ENCODE peak calls at places on chromosomes 1 and 21, in six cellular contexts. J is left ventricle myocardium inferior, E is endothelial cell, O is AG09309, N is BJ, R is tibial nerve. L is an unnamed sample.

GRCh38 chr1:169590932-169591331 is 4.7 kb upstream of the F5 start:
- DNase-seq in J (no peak), N (no peak), E (no peak), R (no peak), O (no peak), L (no peak)

GRCh38 chr1:231702804-231703203 is 76.2 kb downstream of the DISC1 start:
- DNase-seq in R (no peak), N (no peak), E (no peak), O (peak), J (no peak), L (no peak)

GRCh38 chr1:44696789-44697188 is 22.3 kb downstream of the ARMH1 start:
- DNase-seq in E (no peak), O (no peak), N (no peak), J (peak), R (no peak), L (no peak)

GRCh38 chr1:247400685-247401084 is 15.3 kb upstream of the NLRP3 start:
- DNase-seq in E (no peak), N (no peak), R (no peak), J (no peak), O (no peak), L (no peak)

GRCh38 chr1:12161324-12161661 is 5.5 kb upstream of the TNFRSF1B start:
- DNase-seq in J (no peak), E (no peak), O (no peak), N (no peak), R (no peak), L (no peak)

GRCh38 chr1:30384286-30385245 is 338.8 kb downstream of the MATN1 start:
- DNase-seq in J (no peak), N (no peak), O (no peak), E (no peak), R (no peak), L (no peak)

GRCh38 chr21:42109873-42110525 is 38.9 kb downstream of the UMODL1 start:
- DNase-seq in O (no peak), R (no peak), N (no peak), E (no peak), J (no peak), L (no peak)

GRCh38 chr1:231107600-231108326 is 54.1 kb upstream of the TRIM67 start:
- DNase-seq in O (no peak), R (no peak), N (no peak), E (no peak), J (no peak), L (no peak)

GRCh38 chr1:202618387-202619022 is 91.7 kb downstream of the SYT2 start:
- DNase-seq in N (peak), J (no peak), R (no peak), E (no peak), O (no peak), L (peak)

GRCh38 chr1:63593303-63593886 is at the start of gene PGM1:
- DNase-seq in O (no peak), N (peak), R (peak), E (peak), J (peak), L (peak)

GRCh38 chr21:10272216-10272615 is 249.2 kb upstream of the TPTE start:
- DNase-seq in R (no peak), N (no peak), E (peak), J (no peak), O (no peak), L (no peak)

GRCh38 chr1:231460614-231461013 is 38.5 kb upstream of the EGLN1 start:
- DNase-seq in E (no peak), O (no peak), J (no peak), R (no peak), N (no peak), L (peak)

GRCh38 chr1:8477199-8477982 is 159.5 kb downstream of the SLC45A1 start:
- DNase-seq in O (peak), R (no peak), J (no peak), E (no peak), N (peak), L (no peak)

GRCh38 chr1:175479521-175480342 is 263.7 kb downstream of the TNR start:
- DNase-seq in E (no peak), O (no peak), N (no peak), R (no peak), J (no peak), L (no peak)

GRCh38 chr1:232211149-232211548 is 418.8 kb downstream of the SIPA1L2 start:
- DNase-seq in O (no peak), R (no peak), E (peak), J (no peak), N (no peak), L (no peak)

GRCh38 chr1:159800177-159800935 is 1.8 kb upstream of the FCRL6 start:
- DNase-seq in E (no peak), R (no peak), J (no peak), O (no peak), N (no peak), L (no peak)

GRCh38 chr1:230574502-230574901 is 67.8 kb upstream of the COG2 start:
- DNase-seq in R (no peak), E (no peak), J (no peak), N (no peak), O (no peak), L (no peak)

GRCh38 chr1:54360165-54361005 is 45.8 kb downstream of the SSBP3 start:
- DNase-seq in N (no peak), E (no peak), O (no peak), R (no peak), J (no peak), L (peak)

GRCh38 chr1:54358503-54359168 is 47.6 kb downstream of the SSBP3 start:
- DNase-seq in E (no peak), J (peak), N (no peak), O (no peak), R (no peak), L (no peak)

GRCh38 chr1:54361342-54361741 is 44.9 kb downstream of the SSBP3 start:
- DNase-seq in R (peak), E (no peak), N (no peak), J (no peak), O (no peak), L (no peak)

GRCh38 chr1:54357967-54358366 is 48.2 kb downstream of the SSBP3 start:
- DNase-seq in N (no peak), E (no peak), J (no peak), R (no peak), O (no peak), L (no peak)

DNA sequence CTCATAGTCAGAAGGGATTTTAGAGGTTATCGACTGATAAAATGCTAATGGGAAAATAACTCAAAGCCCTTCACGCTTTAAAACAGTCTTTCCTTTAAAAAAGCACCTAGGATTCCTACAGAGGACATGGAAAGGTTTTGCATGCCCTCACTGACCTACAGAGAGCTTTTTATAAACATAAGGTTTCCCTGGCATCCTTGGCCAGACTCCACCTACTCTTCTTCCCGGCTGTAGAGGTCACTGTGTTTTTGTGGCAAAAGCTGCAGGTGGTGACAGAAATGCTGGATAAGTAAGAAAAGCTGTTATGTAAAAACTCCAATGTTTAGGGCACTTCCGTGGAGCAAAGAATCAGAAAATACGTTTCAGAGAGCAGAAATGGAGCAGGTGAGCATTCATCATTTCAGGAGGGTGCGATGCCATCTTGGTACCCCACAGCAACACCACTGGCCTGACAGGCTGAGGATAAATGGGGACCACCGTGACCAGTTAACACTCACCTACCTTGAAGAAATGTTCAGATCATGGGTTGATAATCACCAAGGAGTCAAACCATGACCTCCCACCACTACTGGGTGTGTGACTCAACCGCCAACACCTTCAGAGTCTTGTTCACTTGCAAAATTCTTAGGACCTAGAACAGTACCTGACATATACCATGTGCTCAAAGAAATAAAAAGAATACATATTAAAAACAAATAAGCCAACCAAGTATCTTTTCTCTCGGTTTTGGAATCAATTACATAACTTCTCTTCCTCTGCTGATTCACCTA is 46.6 kb downstream of the SSBP3 start:
- DNase-seq in O (no peak), N (no peak), R (no peak), J (no peak), E (no peak), L (no peak)
- TF ChIP-seq CTCF in O (no peak), N (peak), R (no peak), J (no peak), E (no peak), L (no peak)

GRCh38 chr1:228060458-228061190 is 21.9 kb upstream of the ARF1 start:
- DNase-seq in J (no peak), O (no peak), N (no peak), E (no peak), R (no peak), L (peak)
- TF ChIP-seq CTCF in J (no peak), O (no peak), N (peak), E (no peak), R (no peak), L (no peak)

GRCh38 chr1:79259390-79260336 is 253.1 kb upstream of the ADGRL4 start:
- DNase-seq in N (peak), R (no peak), E (no peak), O (peak), J (no peak), L (peak)
- TF ChIP-seq CTCF in N (peak), R (peak), E (no peak), O (peak), J (peak), L (peak)

GRCh38 chr1:4171480-4172450 is 271.7 kb upstream of the C1orf174 start:
- DNase-seq in N (no peak), E (no peak), R (no peak), J (peak), O (no peak), L (peak)

GRCh38 chr1:4170953-4171352 is 270.9 kb upstream of the C1orf174 start:
- DNase-seq in O (no peak), N (no peak), J (no peak), R (no peak), E (no peak), L (no peak)

GRCh38 chr1:4173731-4174130 is 273.7 kb upstream of the C1orf174 start:
- DNase-seq in E (no peak), J (no peak), N (no peak), R (no peak), O (no peak), L (no peak)

GRCh38 chr1:4174291-4175200 is 274.5 kb upstream of the C1orf174 start:
- DNase-seq in J (no peak), N (no peak), R (no peak), O (no peak), E (no peak), L (peak)

DNA sequence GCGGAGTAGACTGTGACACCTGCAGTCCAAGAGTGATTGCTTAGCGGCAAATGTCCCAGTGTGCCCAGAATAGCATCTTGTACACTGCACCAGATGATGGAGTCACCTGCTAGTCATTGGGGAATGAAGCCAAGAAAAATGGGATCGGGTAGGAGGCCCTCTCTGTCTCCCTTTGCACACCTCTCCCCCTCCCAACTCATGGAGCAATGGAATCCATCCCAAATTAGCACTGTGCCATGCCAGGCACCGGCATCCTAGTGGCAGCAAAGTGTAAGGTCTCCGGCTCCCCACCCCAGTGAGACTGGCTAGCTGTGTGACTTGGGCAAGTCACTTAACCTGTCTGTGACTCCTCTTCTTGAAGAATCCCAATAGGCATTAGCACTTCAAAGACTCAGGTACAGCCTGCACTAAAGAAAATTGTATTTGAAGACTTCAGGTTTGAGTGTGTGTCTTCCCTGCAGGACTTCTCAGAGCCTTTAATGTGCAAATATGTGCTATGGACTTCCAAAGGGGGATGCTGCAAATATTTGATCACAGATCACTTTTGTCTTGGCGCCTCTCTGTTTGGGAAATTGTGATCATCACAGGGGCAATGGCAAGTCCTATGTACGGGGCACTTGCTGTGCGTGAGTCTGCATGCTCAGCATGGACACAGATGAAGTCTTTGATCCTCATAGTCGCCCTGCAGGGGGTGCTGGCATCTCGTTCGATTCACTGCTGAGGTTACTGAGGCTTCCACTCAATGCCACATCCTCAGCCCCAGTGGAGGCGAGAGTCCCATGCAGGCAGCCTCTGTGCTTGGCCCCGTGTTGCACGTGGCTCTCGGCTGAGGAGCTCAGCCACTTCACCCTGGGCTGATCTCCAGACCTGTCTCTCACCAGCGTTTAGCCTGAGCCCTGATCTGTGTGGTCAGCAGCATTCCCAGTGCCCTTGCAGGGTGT is 272.9 kb upstream of the C1orf174 start:
- DNase-seq in J (no peak), R (no peak), O (no peak), N (no peak), E (no peak), L (peak)
- TF ChIP-seq CTCF in J (no peak), R (no peak), O (no peak), N (no peak), E (no peak), L (no peak)

GRCh38 chr1:248890549-248891498 is 15.2 kb upstream of the PGBD2 start:
- DNase-seq in R (no peak), N (no peak), J (no peak), O (no peak), E (no peak), L (no peak)

GRCh38 chr1:248892590-248892989 is 13.4 kb upstream of the PGBD2 start:
- DNase-seq in R (no peak), N (no peak), O (no peak), J (no peak), E (no peak), L (no peak)

GRCh38 chr1:248897412-248898337 is 8.4 kb upstream of the PGBD2 start:
- DNase-seq in R (no peak), O (no peak), J (no peak), E (no peak), N (no peak), L (no peak)

GRCh38 chr1:248891758-248892157 is 14.3 kb upstream of the PGBD2 start:
- DNase-seq in O (no peak), J (no peak), E (no peak), R (no peak), N (no peak), L (no peak)

GRCh38 chr1:248894837-248895236 is 11.2 kb upstream of the PGBD2 start:
- DNase-seq in E (no peak), J (no peak), R (no peak), O (no peak), N (no peak), L (no peak)
- TF ChIP-seq CTCF in E (no peak), J (no peak), R (no peak), O (no peak), N (no peak), L (no peak)

DNA sequence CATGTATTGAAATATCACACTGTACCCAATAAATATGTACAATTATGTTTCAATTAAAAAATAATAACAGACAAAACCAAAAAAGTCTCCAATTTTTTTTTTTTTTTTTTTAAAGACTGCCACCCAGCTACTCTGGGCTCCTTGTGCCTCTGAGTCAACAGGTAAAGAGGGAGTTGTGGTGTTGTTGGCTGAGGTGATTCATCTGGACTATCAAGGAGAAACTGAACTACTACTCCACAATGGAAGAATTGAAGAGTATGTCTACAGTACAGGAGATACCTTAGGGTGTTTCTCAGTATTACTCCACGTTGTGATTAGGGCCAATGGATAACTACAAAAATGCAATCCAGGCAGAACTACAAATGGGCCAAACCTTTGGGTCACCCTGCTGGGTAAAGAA is 67.9 kb downstream of the SCMH1 start:
- DNase-seq in R (no peak), O (no peak), N (no peak), J (no peak), E (no peak), L (no peak)
- TF ChIP-seq CTCF in R (no peak), O (no peak), N (no peak), J (no peak), E (no peak), L (no peak)

GRCh38 chr1:17759114-17759513 is 4.0 kb downstream of the ACTL8 start:
- DNase-seq in N (no peak), O (no peak), E (peak), R (no peak), J (no peak), L (no peak)

GRCh38 chr1:17757426-17757825 is 2.3 kb downstream of the ACTL8 start:
- DNase-seq in J (no peak), O (no peak), R (no peak), E (no peak), N (no peak), L (no peak)

GRCh38 chr1:17752356-17752755 is 2.8 kb upstream of the ACTL8 start:
- DNase-seq in O (no peak), R (no peak), E (no peak), J (no peak), N (no peak), L (no peak)

GRCh38 chr1:17755120-17755519 is at the start of gene ACTL8:
- DNase-seq in E (peak), O (no peak), J (no peak), N (no peak), R (no peak), L (no peak)
- TF ChIP-seq CTCF in E (peak), O (no peak), J (no peak), N (no peak), R (no peak), L (no peak)

DNA sequence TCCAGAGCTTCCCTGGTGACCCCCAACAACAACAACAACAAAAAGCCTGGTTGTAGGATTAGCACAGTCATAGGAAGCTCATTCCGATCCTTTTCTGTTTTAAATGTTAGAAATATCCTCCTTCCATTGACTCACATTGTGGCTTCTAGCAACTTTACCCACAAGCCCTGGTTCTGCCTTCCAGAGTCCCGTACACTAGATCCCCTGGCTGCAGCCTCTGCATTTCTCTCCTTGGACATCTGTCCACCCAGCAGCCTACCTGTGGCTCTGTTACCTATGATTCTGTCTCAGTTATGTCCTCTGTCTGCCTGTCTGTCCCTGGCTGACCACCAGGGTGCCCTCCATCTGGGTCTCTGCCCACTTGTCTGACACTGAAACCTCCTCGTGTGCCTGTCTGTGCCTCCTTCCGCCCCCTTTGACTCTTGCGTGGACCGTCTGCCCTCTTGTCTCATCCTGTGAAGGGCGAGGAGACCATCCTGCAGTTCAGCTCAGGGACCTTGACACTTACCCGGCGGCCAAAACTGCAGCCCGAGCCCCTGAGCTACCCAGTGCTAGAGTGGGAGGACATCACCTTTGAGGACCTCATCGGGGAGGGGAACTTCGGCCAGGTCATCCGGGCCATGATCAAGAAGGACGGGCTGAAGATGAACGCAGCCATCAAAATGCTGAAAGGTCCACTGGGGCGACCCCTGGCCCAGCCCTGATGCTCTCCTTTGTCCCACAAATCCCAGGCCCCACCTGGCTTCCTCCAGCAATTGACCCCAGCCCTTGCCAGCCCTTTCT is 16.1 kb downstream of the TIE1 start:
- DNase-seq in O (no peak), R (no peak), J (no peak), N (no peak), E (no peak), L (no peak)
- TF ChIP-seq CTCF in O (no peak), R (no peak), J (no peak), N (peak), E (peak), L (no peak)

GRCh38 chr1:201259476-201260235 is 23.6 kb upstream of the PKP1 start:
- DNase-seq in N (no peak), E (no peak), R (no peak), J (no peak), O (no peak), L (peak)
- TF ChIP-seq CTCF in N (no peak), E (no peak), R (no peak), J (no peak), O (no peak), L (no peak)

L was measured in GM13976.